ENCODE peak calls at places on chromosomes 2 and 18, in four cellular contexts. P is left colon; I is CD8-positive, alpha-beta T cell; J is WERI-Rb-1. T is an unnamed sample.

GRCh38 chr2:172972005-172972619 is 103.5 kb upstream of the MAP3K20 start:
- DNase-seq in P (no peak), I (peak), J (peak), T (peak)

GRCh38 chr2:204530464-204530805 is 14.8 kb upstream of the PARD3B start:
- DNase-seq in P (no peak), I (no peak), J (no peak), T (no peak)

GRCh38 chr18:68893396-68893795 is 95.5 kb downstream of the CCDC102B start:
- DNase-seq in P (no peak), I (no peak), J (no peak), T (no peak)

GRCh38 chr2:190819835-190820234 is 60.8 kb upstream of the GLS start:
- DNase-seq in P (no peak), I (no peak), J (no peak), T (no peak)

GRCh38 chr2:120953843-120954584 is 218.3 kb downstream of the GLI2 start:
- DNase-seq in P (no peak), I (no peak), J (no peak), T (no peak)

GRCh38 chr2:239293450-239294430 is 107.1 kb downstream of the HDAC4 start:
- DNase-seq in P (peak), I (peak), J (no peak), T (no peak)

GRCh38 chr2:158740591-158740990 is 54.5 kb upstream of the DAPL1 start:
- DNase-seq in P (no peak), I (no peak), J (no peak), T (peak)

GRCh38 chr2:8926356-8926755 is 77.1 kb downstream of the MBOAT2 start:
- DNase-seq in P (no peak), I (no peak), J (no peak), T (no peak)

T was measured in astrocyte of the hippocampus.